ENCODE peak calls at places on chromosomes 4 and X, in five cellular contexts. B, E, O, D and X are unnamed samples.

GRCh38 chr4:64158648-64159326 is 250.5 kb downstream of the TECRL start:
- DNase-seq in B (peak), E (peak), O (peak), D (no peak), X (peak)

GRCh38 chr4:78059524-78059889 is 2.4 kb downstream of the FRAS1 start:
- DNase-seq in B (peak), E (peak), O (peak), D (no peak), X (peak)

GRCh38 chr4:181807771-181808170 is 435.4 kb upstream of the TENM3 start:
- DNase-seq in B (no peak), E (no peak), O (no peak), D (no peak), X (no peak)

GRCh38 chrX:29518100-29518499 is 697.3 kb upstream of the MAGEB2 start:
- DNase-seq in B (no peak), E (no peak), O (no peak), D (no peak), X (no peak)

GRCh38 chr4:57089549-57089948 is 20.6 kb downstream of the IGFBP7 start:
- DNase-seq in B (no peak), E (no peak), O (no peak), D (no peak), X (no peak)

GRCh38 chr4:41991916-41992767 is 1.8 kb downstream of the SLC30A9 start:
- DNase-seq in B (no peak), E (peak), O (no peak), D (no peak), X (no peak)

GRCh38 chrX:38086451-38087215 is 80.3 kb downstream of the SYTL5 start:
- DNase-seq in B (no peak), E (no peak), O (no peak), D (no peak), X (no peak)

GRCh38 chr4:188370781-188371180 is 231.5 kb downstream of the TRIML1 start:
- DNase-seq in B (no peak), E (no peak), O (no peak), D (no peak), X (no peak)

GRCh38 chr4:16192067-16192466 is 34.2 kb downstream of the TAPT1 start:
- DNase-seq in B (no peak), E (no peak), O (no peak), D (no peak), X (no peak)

GRCh38 chr4:161919442-161920220 is 244.2 kb downstream of the FSTL5 start:
- DNase-seq in B (no peak), E (no peak), O (no peak), D (no peak), X (no peak)

GRCh38 chrX:141669689-141670088 is 28.9 kb downstream of the SPANXD start:
- DNase-seq in B (no peak), E (no peak), O (no peak), D (no peak), X (no peak)

GRCh38 chrX:31656013-31656412 is 584.2 kb upstream of the FTHL17 start:
- DNase-seq in B (no peak), E (no peak), O (no peak), D (no peak), X (no peak)

GRCh38 chrX:13048265-13048664 is 3.8 kb upstream of the FAM9C start:
- DNase-seq in B (no peak), E (no peak), O (no peak), D (no peak), X (no peak)

GRCh38 chr4:41203841-41204240 is 10.5 kb downstream of the APBB2 start:
- DNase-seq in B (no peak), E (no peak), O (no peak), D (no peak), X (no peak)

GRCh38 chr4:164396439-164396838 is 357.5 kb upstream of the SMIM31 start:
- DNase-seq in B (no peak), E (peak), O (no peak), D (no peak), X (no peak)

GRCh38 chrX:13369541-13370140 is 49.8 kb upstream of the ATXN3L start:
- DNase-seq in B (no peak), E (no peak), O (no peak), D (no peak), X (no peak)

GRCh38 chr4:55993994-55994657 is 45.4 kb downstream of the CEP135 start:
- DNase-seq in B (peak), E (no peak), O (no peak), D (no peak), X (no peak)

GRCh38 chrX:17584248-17584681 is 153.0 kb upstream of the SCML1 start:
- DNase-seq in B (no peak), E (no peak), O (no peak), D (no peak), X (no peak)

GRCh38 chr4:48483006-48483776 is at the start of gene SLC10A4:
- DNase-seq in B (no peak), E (peak), O (no peak), D (no peak), X (no peak)

GRCh38 chr4:19698961-19699360 is 552.7 kb upstream of the SLIT2 start:
- DNase-seq in B (no peak), E (no peak), O (no peak), D (no peak), X (no peak)

GRCh38 chr4:186723207-186724047 is at the start of gene FAT1:
- DNase-seq in B (peak), E (peak), O (peak), D (peak), X (peak)

GRCh38 chrX:41471786-41472185 is 24.6 kb downstream of the NYX start:
- DNase-seq in B (no peak), E (no peak), O (no peak), D (no peak), X (no peak)

GRCh38 chrX:153857348-153857903 is 27.1 kb upstream of the PDZD4 start:
- DNase-seq in B (peak), E (no peak), O (no peak), D (no peak), X (no peak)

GRCh38 chr4:88878624-88879023 is 178.4 kb downstream of the FAM13A start:
- DNase-seq in B (no peak), E (no peak), O (no peak), D (no peak), X (no peak)

GRCh38 chrX:54180403-54180802 is 2.7 kb downstream of the FAM120C start:
- DNase-seq in B (no peak), E (no peak), O (no peak), D (no peak), X (no peak)

GRCh38 chr4:38678078-38678477 is 14.1 kb downstream of the KLF3 start:
- DNase-seq in B (no peak), E (no peak), O (no peak), D (no peak), X (no peak)

GRCh38 chr4:56129431-56129861 is 180.7 kb downstream of the CEP135 start:
- DNase-seq in B (peak), E (peak), O (no peak), D (no peak), X (no peak)

GRCh38 chrX:154074199-154074598 is 23.3 kb downstream of the MECP2 start:
- DNase-seq in B (no peak), E (no peak), O (no peak), D (no peak), X (no peak)

GRCh38 chrX:38868941-38869378 is 67.7 kb downstream of the MID1IP1 start:
- DNase-seq in B (no peak), E (no peak), O (no peak), D (no peak), X (no peak)

GRCh38 chrX:54076903-54077302 is 32.6 kb upstream of the PHF8 start:
- DNase-seq in B (no peak), E (no peak), O (no peak), D (no peak), X (no peak)

GRCh38 chr4:64718091-64718490 is 308.8 kb upstream of the TECRL start:
- DNase-seq in B (no peak), E (peak), O (no peak), D (no peak), X (no peak)

GRCh38 chr4:998096-998691 is 5.0 kb upstream of the SLC26A1 start:
- DNase-seq in B (no peak), E (no peak), O (no peak), D (no peak), X (no peak)

GRCh38 chr4:57020467-57021101 is 41.9 kb downstream of the POLR2B start:
- DNase-seq in B (no peak), E (no peak), O (no peak), D (no peak), X (no peak)